ENCODE peak calls at places on chromosomes 2 and 18, in nine cellular contexts. One of them, this sample, is unnamed.

GRCh38 chr2:161438598-161438997 is 22.5 kb downstream of the TBR1 start:
- DNase-seq in left lobe of liver: no peak
- DNase-seq in activated CD4-positive, alpha-beta T cell treated with anti-CD3 and anti-CD28 coated beads, Interleukin-2, amount 50 U/mL, for 24 hours: no peak
- DNase-seq in activated B cell treated with CpG ODN at 0.5 μM for 24 hours: no peak
- DNase-seq in CD4-positive, alpha-beta T cell: no peak
- DNase-seq in SK-N-DZ: no peak
- DNase-seq in adrenal gland: no peak
- DNase-seq in SW480: no peak
- DNase-seq in mammary epithelial cell: no peak
- DNase-seq in this sample: no peak

GRCh38 chr18:61831071-61831470 is 61.7 kb downstream of the RNF152 start:
- DNase-seq in left lobe of liver: no peak
- DNase-seq in activated CD4-positive, alpha-beta T cell treated with anti-CD3 and anti-CD28 coated beads, Interleukin-2, amount 50 U/mL, for 24 hours: no peak
- DNase-seq in activated B cell treated with CpG ODN at 0.5 μM for 24 hours: no peak
- DNase-seq in CD4-positive, alpha-beta T cell: no peak
- DNase-seq in SK-N-DZ: no peak
- DNase-seq in adrenal gland: no peak
- DNase-seq in SW480: no peak
- DNase-seq in mammary epithelial cell: no peak
- DNase-seq in this sample: no peak

GRCh38 chr2:114537777-114538176 is 95.3 kb downstream of the DPP10 start:
- DNase-seq in left lobe of liver: no peak
- DNase-seq in activated CD4-positive, alpha-beta T cell treated with anti-CD3 and anti-CD28 coated beads, Interleukin-2, amount 50 U/mL, for 24 hours: no peak
- DNase-seq in activated B cell treated with CpG ODN at 0.5 μM for 24 hours: no peak
- DNase-seq in CD4-positive, alpha-beta T cell: no peak
- DNase-seq in SK-N-DZ: no peak
- DNase-seq in adrenal gland: no peak
- DNase-seq in SW480: no peak
- DNase-seq in mammary epithelial cell: no peak
- DNase-seq in this sample: no peak

GRCh38 chr2:229257980-229258379 is 13.1 kb downstream of the PID1 start:
- DNase-seq in left lobe of liver: peak
- DNase-seq in activated CD4-positive, alpha-beta T cell treated with anti-CD3 and anti-CD28 coated beads, Interleukin-2, amount 50 U/mL, for 24 hours: no peak
- DNase-seq in activated B cell treated with CpG ODN at 0.5 μM for 24 hours: no peak
- DNase-seq in CD4-positive, alpha-beta T cell: no peak
- DNase-seq in SK-N-DZ: no peak
- DNase-seq in adrenal gland: no peak
- DNase-seq in SW480: no peak
- DNase-seq in mammary epithelial cell: no peak
- DNase-seq in this sample: no peak

GRCh38 chr2:10973766-10974165 is 62.0 kb downstream of the KCNF1 start:
- DNase-seq in left lobe of liver: no peak
- DNase-seq in activated CD4-positive, alpha-beta T cell treated with anti-CD3 and anti-CD28 coated beads, Interleukin-2, amount 50 U/mL, for 24 hours: no peak
- DNase-seq in activated B cell treated with CpG ODN at 0.5 μM for 24 hours: no peak
- DNase-seq in CD4-positive, alpha-beta T cell: no peak
- DNase-seq in SK-N-DZ: no peak
- DNase-seq in adrenal gland: no peak
- DNase-seq in SW480: no peak
- DNase-seq in mammary epithelial cell: no peak
- DNase-seq in this sample: no peak

GRCh38 chr18:13543144-13543543 is 183.2 kb downstream of the FAM210A start:
- DNase-seq in left lobe of liver: no peak
- DNase-seq in activated CD4-positive, alpha-beta T cell treated with anti-CD3 and anti-CD28 coated beads, Interleukin-2, amount 50 U/mL, for 24 hours: no peak
- DNase-seq in activated B cell treated with CpG ODN at 0.5 μM for 24 hours: no peak
- DNase-seq in CD4-positive, alpha-beta T cell: no peak
- DNase-seq in SK-N-DZ: no peak
- DNase-seq in adrenal gland: no peak
- DNase-seq in SW480: no peak
- DNase-seq in mammary epithelial cell: no peak
- DNase-seq in this sample: no peak

GRCh38 chr2:180670302-180671003 is 310.0 kb upstream of the UBE2E3 start:
- DNase-seq in left lobe of liver: no peak
- DNase-seq in activated CD4-positive, alpha-beta T cell treated with anti-CD3 and anti-CD28 coated beads, Interleukin-2, amount 50 U/mL, for 24 hours: no peak
- DNase-seq in activated B cell treated with CpG ODN at 0.5 μM for 24 hours: no peak
- DNase-seq in CD4-positive, alpha-beta T cell: no peak
- DNase-seq in SK-N-DZ: no peak
- DNase-seq in adrenal gland: no peak
- DNase-seq in SW480: no peak
- DNase-seq in mammary epithelial cell: peak
- DNase-seq in this sample: no peak

GRCh38 chr2:54224997-54225396 is 31.0 kb downstream of the TSPYL6 start:
- DNase-seq in left lobe of liver: no peak
- DNase-seq in activated CD4-positive, alpha-beta T cell treated with anti-CD3 and anti-CD28 coated beads, Interleukin-2, amount 50 U/mL, for 24 hours: no peak
- DNase-seq in activated B cell treated with CpG ODN at 0.5 μM for 24 hours: no peak
- DNase-seq in CD4-positive, alpha-beta T cell: no peak
- DNase-seq in SK-N-DZ: no peak
- DNase-seq in adrenal gland: no peak
- DNase-seq in SW480: no peak
- DNase-seq in mammary epithelial cell: no peak
- DNase-seq in this sample: no peak

GRCh38 chr2:139454251-139454650 is 674.1 kb upstream of the NXPH2 start:
- DNase-seq in left lobe of liver: no peak
- DNase-seq in activated CD4-positive, alpha-beta T cell treated with anti-CD3 and anti-CD28 coated beads, Interleukin-2, amount 50 U/mL, for 24 hours: no peak
- DNase-seq in activated B cell treated with CpG ODN at 0.5 μM for 24 hours: no peak
- DNase-seq in CD4-positive, alpha-beta T cell: no peak
- DNase-seq in SK-N-DZ: no peak
- DNase-seq in adrenal gland: no peak
- DNase-seq in SW480: no peak
- DNase-seq in mammary epithelial cell: no peak
- DNase-seq in this sample: no peak

GRCh38 chr2:42569116-42569711 is 782 bp downstream of the MTA3 start:
- DNase-seq in left lobe of liver: no peak
- DNase-seq in activated CD4-positive, alpha-beta T cell treated with anti-CD3 and anti-CD28 coated beads, Interleukin-2, amount 50 U/mL, for 24 hours: no peak
- DNase-seq in activated B cell treated with CpG ODN at 0.5 μM for 24 hours: no peak
- DNase-seq in CD4-positive, alpha-beta T cell: no peak
- DNase-seq in SK-N-DZ: no peak
- DNase-seq in adrenal gland: peak
- DNase-seq in SW480: peak
- DNase-seq in mammary epithelial cell: peak
- DNase-seq in this sample: peak

GRCh38 chr2:144890828-144891227 is 370.9 kb upstream of the ZEB2 start:
- DNase-seq in left lobe of liver: no peak
- DNase-seq in activated CD4-positive, alpha-beta T cell treated with anti-CD3 and anti-CD28 coated beads, Interleukin-2, amount 50 U/mL, for 24 hours: no peak
- DNase-seq in activated B cell treated with CpG ODN at 0.5 μM for 24 hours: no peak
- DNase-seq in CD4-positive, alpha-beta T cell: no peak
- DNase-seq in SK-N-DZ: peak
- DNase-seq in adrenal gland: no peak
- DNase-seq in SW480: peak
- DNase-seq in mammary epithelial cell: peak
- DNase-seq in this sample: no peak

GRCh38 chr2:120726245-120726644 is 9.4 kb upstream of the GLI2 start:
- DNase-seq in left lobe of liver: no peak
- DNase-seq in activated CD4-positive, alpha-beta T cell treated with anti-CD3 and anti-CD28 coated beads, Interleukin-2, amount 50 U/mL, for 24 hours: no peak
- DNase-seq in activated B cell treated with CpG ODN at 0.5 μM for 24 hours: no peak
- DNase-seq in CD4-positive, alpha-beta T cell: no peak
- DNase-seq in SK-N-DZ: no peak
- DNase-seq in adrenal gland: no peak
- DNase-seq in SW480: no peak
- DNase-seq in mammary epithelial cell: no peak
- DNase-seq in this sample: no peak

GRCh38 chr2:152546230-152546837 is 170.9 kb downstream of the PRPF40A start:
- DNase-seq in left lobe of liver: no peak
- DNase-seq in activated CD4-positive, alpha-beta T cell treated with anti-CD3 and anti-CD28 coated beads, Interleukin-2, amount 50 U/mL, for 24 hours: no peak
- DNase-seq in activated B cell treated with CpG ODN at 0.5 μM for 24 hours: no peak
- DNase-seq in CD4-positive, alpha-beta T cell: no peak
- DNase-seq in SK-N-DZ: no peak
- DNase-seq in adrenal gland: no peak
- DNase-seq in SW480: no peak
- DNase-seq in mammary epithelial cell: no peak
- DNase-seq in this sample: no peak

GRCh38 chr2:10954856-10955818 is 43.4 kb downstream of the KCNF1 start:
- DNase-seq in left lobe of liver: no peak
- DNase-seq in activated CD4-positive, alpha-beta T cell treated with anti-CD3 and anti-CD28 coated beads, Interleukin-2, amount 50 U/mL, for 24 hours: no peak
- DNase-seq in activated B cell treated with CpG ODN at 0.5 μM for 24 hours: no peak
- DNase-seq in CD4-positive, alpha-beta T cell: no peak
- DNase-seq in SK-N-DZ: no peak
- DNase-seq in adrenal gland: no peak
- DNase-seq in SW480: no peak
- DNase-seq in mammary epithelial cell: peak
- DNase-seq in this sample: no peak

GRCh38 chr2:20108655-20109396 is 57.4 kb upstream of the LAPTM4A start:
- DNase-seq in left lobe of liver: no peak
- DNase-seq in activated CD4-positive, alpha-beta T cell treated with anti-CD3 and anti-CD28 coated beads, Interleukin-2, amount 50 U/mL, for 24 hours: no peak
- DNase-seq in activated B cell treated with CpG ODN at 0.5 μM for 24 hours: no peak
- DNase-seq in CD4-positive, alpha-beta T cell: no peak
- DNase-seq in SK-N-DZ: no peak
- DNase-seq in adrenal gland: no peak
- DNase-seq in SW480: no peak
- DNase-seq in mammary epithelial cell: peak
- DNase-seq in this sample: no peak

GRCh38 chr2:36371070-36371962 is 15.7 kb downstream of the CRIM1 start:
- DNase-seq in left lobe of liver: no peak
- DNase-seq in activated CD4-positive, alpha-beta T cell treated with anti-CD3 and anti-CD28 coated beads, Interleukin-2, amount 50 U/mL, for 24 hours: no peak
- DNase-seq in activated B cell treated with CpG ODN at 0.5 μM for 24 hours: no peak
- DNase-seq in CD4-positive, alpha-beta T cell: no peak
- DNase-seq in SK-N-DZ: no peak
- DNase-seq in adrenal gland: no peak
- DNase-seq in SW480: peak
- DNase-seq in mammary epithelial cell: no peak
- DNase-seq in this sample: no peak

This sample was measured in prostate gland.